ENCODE peak calls at places on chromosomes 5 and 9, in five cellular contexts. O, F, D, U and R are unnamed samples.

GRCh38 chr9:6049798-6050197 is 34.4 kb upstream of the RANBP6 start:
- DNase-seq in F (no peak), D (no peak), O (peak; percentile 13), U (no peak), R (peak; percentile 50)

GRCh38 chr5:998276-998974 is 10.2 kb upstream of the NKD2 start:
- DNase-seq in O (no peak), F (peak; percentile 13), D (no peak), U (no peak), R (peak; percentile 12)

GRCh38 chr9:35364817-35365585 is 124.9 kb upstream of the RUSC2 start:
- DNase-seq in D (no peak), F (no peak), U (no peak), O (no peak), R (no peak)

GRCh38 chr5:115457574-115457973 is 87.0 kb downstream of the FEM1C start:
- DNase-seq in O (no peak), D (no peak), U (no peak), F (no peak), R (no peak)

GRCh38 chr5:10590226-10591047 is 26.6 kb downstream of the ANKRD33B start:
- DNase-seq in F (no peak), O (peak; percentile 85), D (peak; percentile 69), U (no peak), R (peak; percentile 5)

GRCh38 chr5:36297653-36298052 is 4.0 kb downstream of the RANBP3L start:
- DNase-seq in U (no peak), F (no peak), O (no peak), D (no peak), R (no peak)

GRCh38 chr5:151571270-151572173 is 19.6 kb downstream of the FAT2 start:
- DNase-seq in F (no peak), U (no peak), D (no peak), O (no peak), R (no peak)

GRCh38 chr9:121718063-121718462 is 66.6 kb downstream of the DAB2IP start:
- DNase-seq in F (no peak), O (peak; percentile 72), D (peak; percentile 65), U (no peak), R (peak; percentile 65)

GRCh38 chr5:164504141-164504772 is 998.8 kb downstream of the MAT2B start:
- DNase-seq in U (peak; percentile 36), F (peak; percentile 36), O (peak; percentile 59), D (peak; percentile 69), R (peak; percentile 59)

GRCh38 chr9:106333487-106333886 is 529.5 kb upstream of the ZNF462 start:
- DNase-seq in O (no peak), D (no peak), F (no peak), U (peak; percentile 35), R (no peak)

GRCh38 chr5:24294324-24294723 is 350.5 kb downstream of the CDH10 start:
- DNase-seq in F (no peak), U (no peak), O (no peak), D (no peak), R (no peak)

GRCh38 chr9:70046274-70047070 is 2.8 kb downstream of the MAMDC2 start:
- DNase-seq in D (no peak), U (no peak), F (no peak), O (peak; percentile 6), R (no peak)

GRCh38 chr5:38846379-38846967 is 661 bp downstream of the OSMR start:
- DNase-seq in U (no peak), F (no peak), O (peak; percentile 36), D (peak; percentile 25), R (no peak)

GRCh38 chr5:28580616-28581015 is 1542.2 kb upstream of the CDH9 start:
- DNase-seq in O (peak; percentile 10), F (no peak), U (no peak), D (no peak), R (no peak)

GRCh38 chr5:41087461-41087860 is 16.3 kb upstream of the MROH2B start:
- DNase-seq in U (no peak), D (peak; percentile 96), F (no peak), O (peak; percentile 47), R (no peak)

GRCh38 chr5:1268666-1269065 is 26.2 kb downstream of the TERT start:
- DNase-seq in U (no peak), O (no peak), F (no peak), D (no peak), R (no peak)

GRCh38 chr5:43312076-43312620 is 1.1 kb downstream of the HMGCS1 start:
- DNase-seq in D (no peak), U (no peak), O (no peak), F (no peak), R (peak; percentile 16)

GRCh38 chr5:152349683-152350526 is 55.2 kb downstream of the NMUR2 start:
- DNase-seq in U (peak; percentile 27), O (peak; percentile 6), F (peak; percentile 61), D (peak; percentile 14), R (peak; percentile 36)

GRCh38 chr5:104909803-104910202 is 1347.2 kb upstream of the NUDT12 start:
- DNase-seq in U (no peak), O (peak; percentile 47), D (no peak), F (no peak), R (no peak)

GRCh38 chr9:133575673-133576590 is 33.3 kb downstream of the FAM163B start:
- DNase-seq in U (no peak), O (no peak), D (no peak), F (no peak), R (no peak)

GRCh38 chr9:121284733-121285451 is 16.9 kb downstream of the GSN start:
- DNase-seq in U (no peak), F (no peak), O (no peak), D (no peak), R (no peak)

GRCh38 chr9:121838757-121839669 is 187.6 kb downstream of the DAB2IP start:
- DNase-seq in U (no peak), F (peak; percentile 20), D (no peak), O (no peak), R (no peak)

GRCh38 chr9:126488310-126488709 is 125.4 kb upstream of the LMX1B start:
- DNase-seq in U (no peak), O (no peak), F (no peak), D (no peak), R (no peak)

GRCh38 chr9:86280580-86280979 is 1.8 kb downstream of the ISCA1 start:
- DNase-seq in F (no peak), D (no peak), U (no peak), O (no peak), R (no peak)

GRCh38 chr9:86281577-86282076 is 711 bp downstream of the ISCA1 start:
- DNase-seq in F (no peak), D (no peak), U (no peak), O (peak; percentile 28), R (no peak)

GRCh38 chr9:86282077-86282978 is at the start of gene ISCA1:
- DNase-seq in O (peak; percentile 94), F (peak; percentile 98), U (no peak), D (peak; percentile 87), R (peak; percentile 98)

GRCh38 chr9:86277072-86277471 is 5.3 kb downstream of the ISCA1 start:
- DNase-seq in F (no peak), D (no peak), U (no peak), O (no peak), R (no peak)

GRCh38 chr9:86279839-86280238 is 2.5 kb downstream of the ISCA1 start:
- DNase-seq in O (no peak), U (no peak), F (no peak), D (no peak), R (no peak)
- H3K4me3 ChIP-seq in O (no peak overlapping the region), U (no peak overlapping the region), F (no peak overlapping the region), D (no peak overlapping the region), R (no peak overlapping the region)

GRCh38 chr5:123094919-123095693 is 6.1 kb downstream of the PRDM6 start:
- DNase-seq in D (peak; percentile 18), U (no peak), F (no peak), O (no peak), R (no peak)
- TF ChIP-seq CTCF in D (peak; percentile 9), U (no peak), F (no peak), O (peak; percentile 30), R (no peak)

DNA sequence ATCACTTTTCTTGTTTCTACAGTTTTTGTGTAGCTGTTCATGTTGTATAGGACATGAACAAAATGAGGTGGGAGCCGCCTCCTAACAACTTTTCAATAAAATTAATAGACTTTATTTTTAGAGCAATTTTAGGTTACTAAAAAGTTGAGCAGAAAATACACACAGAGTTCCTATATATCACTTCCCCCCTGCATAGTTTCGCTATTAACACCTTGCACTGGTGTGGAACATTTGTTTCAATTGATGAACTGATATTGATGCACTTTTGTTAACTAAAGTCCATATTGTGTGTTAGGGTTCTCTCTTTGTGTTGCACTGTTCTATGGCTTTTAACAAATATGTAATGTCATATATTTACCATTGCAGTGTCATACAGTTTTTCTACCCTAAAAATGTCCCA is 47.8 kb upstream of the KCNN2 start:
- DNase-seq in D (no peak), F (no peak), U (no peak), O (no peak), R (no peak)
- H3K4me3 ChIP-seq in D (no peak overlapping the region), F (no peak overlapping the region), U (no peak overlapping the region), O (no peak overlapping the region), R (no peak overlapping the region)

GRCh38 chr5:141960018-141960417 is 2.0 kb upstream of the PCDH12 start:
- DNase-seq in U (no peak), F (no peak), D (no peak), O (no peak), R (no peak)
- TF ChIP-seq CTCF in U (no peak), F (peak; percentile 12), D (no peak), O (peak; percentile 39), R (no peak)

GRCh38 chr9:129412814-129413536 is 207.9 kb downstream of the C9orf50 start:
- DNase-seq in O (peak; percentile 91), D (peak; percentile 78), F (peak; percentile 67), U (peak; percentile 12), R (peak; percentile 81)

GRCh38 chr9:129415031-129415953 is 205.6 kb downstream of the C9orf50 start:
- DNase-seq in O (peak; percentile 53), U (no peak), F (no peak), D (no peak), R (peak; percentile 32)

GRCh38 chr9:129413537-129414376 is 207.1 kb downstream of the C9orf50 start:
- DNase-seq in D (peak; percentile 94), F (peak; percentile 100), O (peak; percentile 97), U (peak; percentile 32), R (peak; percentile 99)

GRCh38 chr9:129415954-129416651 is 204.8 kb downstream of the C9orf50 start:
- DNase-seq in D (no peak), O (peak; percentile 71), F (no peak), U (no peak), R (no peak)

GRCh38 chr9:129414377-129415021 is 206.4 kb downstream of the C9orf50 start:
- DNase-seq in U (no peak), D (peak; percentile 63), F (no peak), O (peak; percentile 77), R (peak; percentile 54)
- H3K4me3 ChIP-seq in U (peak overlapping the region; percentile 30), D (no peak overlapping the region), F (peak overlapping the region; percentile 57), O (peak overlapping the region; percentile 38), R (peak overlapping the region; percentile 68)